ENCODE peak calls at places on chromosomes 12 and 14, in six cellular contexts. K is NB4, S is neural progenitor cell, P is Peyer's patch, Y is lung, N is transverse colon. W is an unnamed sample.

GRCh38 chr12:105451211-105451610 is 120.7 kb downstream of the C12orf75 start:
- DNase-seq in K (no peak), S (no peak), P (no peak), Y (no peak), N (no peak), W (no peak)

GRCh38 chr14:68573126-68573525 is 219.7 kb downstream of the ZFP36L1 start:
- DNase-seq in K (no peak), S (no peak), P (no peak), Y (no peak), N (no peak), W (no peak)

GRCh38 chr12:622420-622819 is 40.8 kb downstream of the NINJ2 start:
- DNase-seq in K (peak), S (no peak), P (no peak), Y (no peak), N (no peak), W (no peak)

GRCh38 chr12:130835436-130835835 is 3.6 kb downstream of the STX2 start:
- DNase-seq in K (no peak), S (no peak), P (peak), Y (no peak), N (no peak), W (no peak)

GRCh38 chr14:80055912-80056801 is 155.1 kb downstream of the DIO2 start:
- DNase-seq in K (peak), S (peak), P (peak), Y (peak), N (peak), W (peak)

GRCh38 chr12:44459569-44459968 is 416.5 kb downstream of the NELL2 start:
- DNase-seq in K (no peak), S (no peak), P (no peak), Y (no peak), N (no peak), W (no peak)

GRCh38 chr12:78194448-78194847 is 363.8 kb downstream of the NAV3 start:
- DNase-seq in K (no peak), S (no peak), P (no peak), Y (no peak), N (no peak), W (no peak)

GRCh38 chr12:111068281-111068680 is 147.9 kb upstream of the MYL2 start:
- DNase-seq in K (no peak), S (peak), P (no peak), Y (no peak), N (no peak), W (no peak)

GRCh38 chr14:24441485-24441884 is 1.1 kb downstream of the SDR39U1 start:
- DNase-seq in K (no peak), S (no peak), P (no peak), Y (no peak), N (no peak), W (peak)

GRCh38 chr14:20493634-20494033 is 11.7 kb upstream of the RNASE10 start:
- DNase-seq in K (peak), S (no peak), P (no peak), Y (peak), N (no peak), W (peak)

GRCh38 chr12:131726-132465 is 65.3 kb downstream of the IQSEC3 start:
- DNase-seq in K (no peak), S (no peak), P (no peak), Y (no peak), N (no peak), W (no peak)

GRCh38 chr14:79011091-79011919 is 841.1 kb downstream of the NRXN3 start:
- DNase-seq in K (peak), S (peak), P (no peak), Y (no peak), N (no peak), W (no peak)

GRCh38 chr12:20268121-20268732 is 100.1 kb upstream of the PDE3A start:
- DNase-seq in K (peak), S (no peak), P (no peak), Y (no peak), N (no peak), W (no peak)

GRCh38 chr12:20268771-20269170 is 99.6 kb upstream of the PDE3A start:
- DNase-seq in K (peak), S (no peak), P (no peak), Y (no peak), N (no peak), W (no peak)

GRCh38 chr12:20262131-20262530 is 106.2 kb upstream of the PDE3A start:
- DNase-seq in K (no peak), S (peak), P (no peak), Y (no peak), N (no peak), W (no peak)

GRCh38 chr12:20260864-20261263 is 107.5 kb upstream of the PDE3A start:
- DNase-seq in K (no peak), S (no peak), P (no peak), Y (no peak), N (no peak), W (no peak)

DNA sequence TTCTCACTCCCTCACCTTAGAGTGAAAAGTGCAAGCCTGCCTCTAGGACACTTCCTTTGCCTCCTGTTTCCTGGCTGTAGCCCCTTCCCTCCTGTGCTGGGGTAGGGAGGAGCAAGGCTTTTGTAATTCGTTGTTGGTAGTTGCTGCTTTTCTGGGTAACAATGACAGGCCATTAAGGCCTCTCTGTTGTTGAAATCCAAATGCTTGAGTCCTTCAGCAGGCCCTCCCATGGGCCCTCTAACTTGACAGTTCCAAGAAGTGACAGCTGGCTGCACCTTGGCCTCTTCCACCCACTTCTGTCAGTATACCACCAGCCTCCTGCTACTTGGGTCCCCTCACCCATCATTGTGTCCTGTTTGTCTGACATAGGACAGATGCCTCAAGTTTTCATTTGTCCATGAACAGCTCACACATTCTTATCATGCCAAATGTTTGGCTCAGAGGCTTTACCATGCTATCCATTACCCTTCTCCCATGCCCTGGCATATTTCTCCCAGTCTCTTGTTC is 103.7 kb upstream of the PDE3A start:
- DNase-seq in K (no peak), S (peak), P (no peak), Y (no peak), N (no peak), W (no peak)
- H3K4me3 ChIP-seq in K (no peak), S (no peak), P (no peak), Y (no peak), N (no peak), W (no peak)

DNA sequence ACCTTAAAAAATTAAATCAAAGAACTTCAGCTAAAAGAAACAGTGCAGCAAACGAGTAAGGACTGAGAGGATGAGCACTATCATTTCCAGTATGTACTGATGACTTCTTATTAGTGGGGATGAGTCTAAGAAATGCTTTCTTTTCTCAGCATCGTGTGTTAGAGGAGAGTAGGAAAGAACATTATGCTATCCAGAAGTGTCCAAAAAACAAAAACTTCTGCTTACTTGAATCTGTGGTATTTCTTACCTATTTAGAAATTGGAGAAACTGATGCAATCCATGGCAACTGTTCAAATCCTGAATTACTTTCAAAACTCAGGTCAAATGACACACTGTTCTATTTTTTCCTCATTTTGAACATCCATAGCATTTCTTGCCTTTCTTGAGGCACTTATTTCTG is 23.7 kb downstream of the ABCD2 start:
- DNase-seq in K (no peak), S (no peak), P (no peak), Y (no peak), N (no peak), W (no peak)
- H3K4me3 ChIP-seq in K (no peak), S (no peak), P (no peak), Y (no peak), N (no peak), W (no peak)

GRCh38 chr14:89382487-89383170 is 34.4 kb downstream of the FOXN3 start:
- DNase-seq in K (no peak), S (no peak), P (no peak), Y (no peak), N (no peak), W (no peak)

GRCh38 chr14:89384023-89384422 is 33.0 kb downstream of the FOXN3 start:
- DNase-seq in K (no peak), S (no peak), P (peak), Y (no peak), N (peak), W (peak)

GRCh38 chr14:89383171-89383845 is 33.7 kb downstream of the FOXN3 start:
- DNase-seq in K (no peak), S (no peak), P (no peak), Y (no peak), N (no peak), W (no peak)

GRCh38 chr14:89386214-89386886 is 30.7 kb downstream of the FOXN3 start:
- DNase-seq in K (no peak), S (no peak), P (peak), Y (no peak), N (no peak), W (no peak)

GRCh38 chr14:89384636-89385035 is 32.4 kb downstream of the FOXN3 start:
- DNase-seq in K (no peak), S (no peak), P (no peak), Y (no peak), N (no peak), W (no peak)
- H3K4me3 ChIP-seq in K (no peak), S (no peak), P (no peak), Y (no peak), N (no peak), W (no peak)

GRCh38 chr12:6960291-6961277 is 9.4 kb downstream of the PTPN6 start:
- DNase-seq in K (peak), S (peak), P (peak), Y (no peak), N (peak), W (peak)

GRCh38 chr12:6958609-6959375 is 7.6 kb downstream of the PTPN6 start:
- DNase-seq in K (peak), S (no peak), P (peak), Y (no peak), N (peak), W (peak)

GRCh38 chr12:6961278-6961694 is 9.2 kb downstream of the PHB2 start:
- DNase-seq in K (peak), S (no peak), P (peak), Y (peak), N (peak), W (peak)

GRCh38 chr12:6957741-6958608 is 6.8 kb downstream of the PTPN6 start:
- DNase-seq in K (no peak), S (no peak), P (no peak), Y (no peak), N (no peak), W (peak)

DNA sequence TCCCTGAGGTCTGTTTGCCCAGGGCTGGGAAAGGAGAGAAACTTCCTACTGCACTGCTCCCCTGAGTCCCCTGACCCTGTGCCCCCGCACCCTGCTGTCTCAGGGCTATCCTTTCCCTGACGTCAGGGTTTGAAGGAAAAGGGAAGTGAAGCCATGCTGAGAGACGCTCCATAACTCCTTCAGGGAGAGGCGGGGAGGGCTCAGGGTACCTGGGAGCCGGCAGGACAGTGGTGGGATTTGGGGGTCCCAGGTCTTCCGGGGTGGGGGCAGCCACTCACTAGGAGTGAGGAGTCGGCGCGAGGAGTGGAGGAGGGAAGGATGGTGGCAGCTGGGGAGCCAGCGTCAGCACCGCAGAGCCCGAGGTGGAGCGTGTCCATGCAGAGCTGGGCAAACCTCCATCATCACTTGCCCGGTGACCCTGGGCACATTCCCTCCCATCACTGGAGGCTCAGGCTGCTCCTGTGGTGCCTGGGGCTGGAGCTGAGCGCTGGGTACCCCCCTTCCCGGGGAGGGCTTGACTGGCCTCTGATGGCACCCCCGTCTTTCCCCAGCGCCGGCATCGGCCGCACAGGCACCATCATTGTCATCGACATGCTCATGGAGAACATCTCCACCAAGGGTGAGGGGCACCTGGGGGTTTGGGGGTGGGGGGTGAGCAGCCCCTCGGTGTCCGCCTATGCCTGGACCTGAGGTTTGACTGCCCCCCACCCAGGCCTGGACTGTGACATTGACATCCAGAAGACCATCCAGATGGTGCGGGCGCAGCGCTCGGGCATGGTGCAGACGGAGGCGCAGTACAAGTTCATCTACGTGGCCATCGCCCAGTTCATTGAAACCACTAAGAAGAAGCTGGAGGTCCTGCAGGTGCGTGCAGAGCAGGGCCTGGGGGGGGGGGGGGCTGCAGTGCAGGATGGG is 8.5 kb downstream of the PTPN6 start:
- DNase-seq in K (no peak), S (no peak), P (no peak), Y (no peak), N (no peak), W (no peak)
- H3K4me3 ChIP-seq in K (peak), S (no peak), P (peak), Y (no peak), N (no peak), W (no peak)

DNA sequence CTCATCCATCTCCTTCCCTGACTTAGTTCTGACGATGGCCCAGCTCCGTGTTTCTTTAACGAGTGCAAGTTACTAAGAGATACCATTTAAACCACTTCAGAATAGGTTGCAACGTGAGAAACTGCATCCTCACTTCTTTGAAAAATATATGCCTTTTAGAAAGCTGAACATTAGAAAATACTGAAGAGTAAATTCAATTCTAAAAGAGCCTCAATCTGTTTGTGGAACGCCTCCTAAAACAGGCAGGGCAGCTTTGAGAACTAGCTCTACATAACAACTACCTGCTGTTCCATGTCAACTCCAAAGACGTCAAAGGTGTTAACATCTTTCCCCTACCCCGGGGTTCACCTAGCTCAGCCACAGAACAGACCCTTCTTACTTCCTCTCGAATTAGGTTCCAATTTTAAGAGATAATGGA is 3.5 kb downstream of the BHLHE41 start:
- DNase-seq in K (no peak), S (peak), P (no peak), Y (no peak), N (no peak), W (no peak)
- H3K4me3 ChIP-seq in K (peak), S (no peak), P (no peak), Y (no peak), N (peak), W (no peak)

DNA sequence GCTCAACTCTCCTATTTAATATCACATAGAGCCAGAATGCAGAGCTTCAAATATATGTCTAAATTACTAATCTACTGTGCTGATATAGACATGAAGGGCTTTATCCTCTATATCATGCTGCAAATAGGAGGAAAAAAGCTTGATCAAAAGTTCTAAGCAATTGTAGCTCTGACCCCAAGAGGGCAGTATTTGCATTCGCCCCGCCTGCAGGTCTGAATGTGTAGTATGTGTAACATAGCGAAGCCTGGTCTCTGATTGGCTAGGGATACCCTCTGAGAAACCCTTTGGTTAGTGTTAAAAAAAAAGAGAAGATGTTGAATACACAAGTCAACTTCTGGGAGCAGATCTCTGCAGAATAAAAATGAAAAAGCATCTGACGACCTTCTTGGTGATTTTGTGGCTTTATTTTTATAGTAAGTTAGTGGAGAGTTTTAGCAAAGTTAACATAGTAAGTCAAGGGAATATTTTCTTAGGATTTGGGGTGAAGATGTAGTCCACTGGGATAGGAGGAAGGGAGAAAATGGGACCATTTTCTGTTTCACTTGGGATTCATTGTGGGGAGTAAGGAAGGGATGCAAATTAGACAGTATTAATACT is 151.6 kb upstream of the OR4E1 start:
- DNase-seq in K (peak), S (peak), P (no peak), Y (no peak), N (no peak), W (no peak)
- H3K4me3 ChIP-seq in K (no peak), S (no peak), P (no peak), Y (no peak), N (no peak), W (no peak)